ENCODE peak calls at places on chromosomes 5 and 9, in seven cellular contexts. One of them, this sample, is unnamed.

GRCh38 chr5:172144291-172144815 is 43.7 kb downstream of the STK10 start:
- DNase-seq in head of caudate nucleus: peak
- DNase-seq in NCI-H460: no peak
- DNase-seq in ELF-1: peak
- DNase-seq in activated naive CD8-positive, alpha-beta T cell treated with anti-CD3 and anti-CD28 coated beads, Interleukin-2, amount 50 U/mL, for 16 hours: no peak
- DNase-seq in AG09319: no peak
- DNase-seq in SW 1271: no peak
- DNase-seq in this sample: no peak

GRCh38 chr9:113770396-113770795 is 105.7 kb upstream of the ZNF618 start:
- DNase-seq in activated naive CD8-positive, alpha-beta T cell treated with anti-CD3 and anti-CD28 coated beads, Interleukin-2, amount 50 U/mL, for 16 hours: no peak
- DNase-seq in SW 1271: no peak
- DNase-seq in NCI-H460: no peak
- DNase-seq in head of caudate nucleus: no peak
- DNase-seq in AG09319: no peak
- DNase-seq in ELF-1: no peak
- DNase-seq in this sample: no peak

GRCh38 chr9:108855888-108856287 is at the start of gene ACTL7B:
- DNase-seq in SW 1271: no peak
- DNase-seq in AG09319: no peak
- DNase-seq in NCI-H460: no peak
- DNase-seq in head of caudate nucleus: no peak
- DNase-seq in activated naive CD8-positive, alpha-beta T cell treated with anti-CD3 and anti-CD28 coated beads, Interleukin-2, amount 50 U/mL, for 16 hours: no peak
- DNase-seq in ELF-1: no peak
- DNase-seq in this sample: no peak

GRCh38 chr5:130337179-130337888 is 433.1 kb downstream of the CHSY3 start:
- DNase-seq in AG09319: peak
- DNase-seq in head of caudate nucleus: no peak
- DNase-seq in NCI-H460: peak
- DNase-seq in ELF-1: no peak
- DNase-seq in activated naive CD8-positive, alpha-beta T cell treated with anti-CD3 and anti-CD28 coated beads, Interleukin-2, amount 50 U/mL, for 16 hours: no peak
- DNase-seq in SW 1271: peak
- DNase-seq in this sample: no peak

GRCh38 chr9:135224286-135224871 is 136.9 kb downstream of the OLFM1 start:
- DNase-seq in head of caudate nucleus: no peak
- DNase-seq in AG09319: no peak
- DNase-seq in ELF-1: no peak
- DNase-seq in NCI-H460: no peak
- DNase-seq in activated naive CD8-positive, alpha-beta T cell treated with anti-CD3 and anti-CD28 coated beads, Interleukin-2, amount 50 U/mL, for 16 hours: no peak
- DNase-seq in SW 1271: no peak
- DNase-seq in this sample: no peak

GRCh38 chr5:1005904-1006655 is 2.5 kb upstream of the NKD2 start:
- DNase-seq in activated naive CD8-positive, alpha-beta T cell treated with anti-CD3 and anti-CD28 coated beads, Interleukin-2, amount 50 U/mL, for 16 hours: no peak
- DNase-seq in head of caudate nucleus: peak
- DNase-seq in ELF-1: no peak
- DNase-seq in SW 1271: no peak
- DNase-seq in AG09319: no peak
- DNase-seq in NCI-H460: no peak
- DNase-seq in this sample: no peak

GRCh38 chr9:85743290-85744128 is 1.8 kb upstream of the AGTPBP1 start:
- DNase-seq in NCI-H460: peak
- DNase-seq in activated naive CD8-positive, alpha-beta T cell treated with anti-CD3 and anti-CD28 coated beads, Interleukin-2, amount 50 U/mL, for 16 hours: no peak
- DNase-seq in AG09319: no peak
- DNase-seq in head of caudate nucleus: no peak
- DNase-seq in SW 1271: no peak
- DNase-seq in ELF-1: peak
- DNase-seq in this sample: no peak

GRCh38 chr5:132327278-132327959 is 33.2 kb downstream of the SLC22A4 start:
- DNase-seq in AG09319: peak
- DNase-seq in ELF-1: no peak
- DNase-seq in NCI-H460: no peak
- DNase-seq in activated naive CD8-positive, alpha-beta T cell treated with anti-CD3 and anti-CD28 coated beads, Interleukin-2, amount 50 U/mL, for 16 hours: no peak
- DNase-seq in SW 1271: no peak
- DNase-seq in head of caudate nucleus: no peak
- DNase-seq in this sample: no peak

GRCh38 chr5:92215116-92215515 is 832.0 kb upstream of the ARRDC3 start:
- DNase-seq in SW 1271: no peak
- DNase-seq in ELF-1: no peak
- DNase-seq in head of caudate nucleus: no peak
- DNase-seq in activated naive CD8-positive, alpha-beta T cell treated with anti-CD3 and anti-CD28 coated beads, Interleukin-2, amount 50 U/mL, for 16 hours: no peak
- DNase-seq in AG09319: no peak
- DNase-seq in NCI-H460: no peak
- DNase-seq in this sample: no peak

GRCh38 chr9:30932226-30932625 is 1452.2 kb upstream of the ACO1 start:
- DNase-seq in SW 1271: peak
- DNase-seq in head of caudate nucleus: no peak
- DNase-seq in NCI-H460: peak
- DNase-seq in AG09319: no peak
- DNase-seq in activated naive CD8-positive, alpha-beta T cell treated with anti-CD3 and anti-CD28 coated beads, Interleukin-2, amount 50 U/mL, for 16 hours: no peak
- DNase-seq in ELF-1: no peak
- DNase-seq in this sample: no peak